ENCODE peak calls at places on chromosomes 11 and 22, in four cellular contexts. One of them, this sample, is unnamed.

GRCh38 chr11:1116666-1117390 is 40.9 kb upstream of the MUC5AC start:
- DNase-seq in nucleus accumbens: no peak
- DNase-seq in mucosa of gallbladder: no peak
- DNase-seq in HEK293T: no peak
- DNase-seq in this sample: no peak

GRCh38 chr11:133951484-133952198 is 5.1 kb downstream of the IGSF9B start:
- DNase-seq in nucleus accumbens: peak; percentile 21
- DNase-seq in mucosa of gallbladder: no peak
- DNase-seq in HEK293T: peak; percentile 54
- DNase-seq in this sample: no peak

GRCh38 chr11:103494491-103494890 is 385.3 kb downstream of the DYNC2H1 start:
- DNase-seq in mucosa of gallbladder: no peak
- DNase-seq in HEK293T: no peak
- DNase-seq in nucleus accumbens: no peak
- DNase-seq in this sample: no peak

GRCh38 chr22:25833676-25834075 is 91.7 kb downstream of the MYO18B start:
- DNase-seq in HEK293T: no peak
- DNase-seq in mucosa of gallbladder: no peak
- DNase-seq in nucleus accumbens: no peak
- DNase-seq in this sample: no peak

GRCh38 chr11:106468091-106468490 is 390.6 kb downstream of the AASDHPPT start:
- DNase-seq in mucosa of gallbladder: no peak
- DNase-seq in nucleus accumbens: no peak
- DNase-seq in HEK293T: no peak
- DNase-seq in this sample: no peak

GRCh38 chr11:27234043-27234668 is 128.9 kb downstream of the CCDC34 start:
- DNase-seq in nucleus accumbens: no peak
- DNase-seq in mucosa of gallbladder: no peak
- DNase-seq in HEK293T: peak; percentile 57
- DNase-seq in this sample: no peak

GRCh38 chr22:40204331-40205116 is 26.8 kb downstream of the TNRC6B start:
- DNase-seq in HEK293T: no peak
- DNase-seq in mucosa of gallbladder: no peak
- DNase-seq in nucleus accumbens: no peak
- DNase-seq in this sample: no peak

GRCh38 chr11:61816736-61817455 is at the start of gene FADS1:
- DNase-seq in HEK293T: peak; percentile 88
- DNase-seq in mucosa of gallbladder: peak; percentile 86
- DNase-seq in nucleus accumbens: peak; percentile 89
- DNase-seq in this sample: peak; percentile 99

GRCh38 chr11:66278396-66279091 is 569 bp downstream of the CNIH2 start:
- DNase-seq in nucleus accumbens: no peak
- DNase-seq in mucosa of gallbladder: no peak
- DNase-seq in HEK293T: no peak
- DNase-seq in this sample: no peak

GRCh38 chr11:70020336-70021214 is 57.5 kb upstream of the ANO1 start:
- DNase-seq in nucleus accumbens: no peak
- DNase-seq in mucosa of gallbladder: no peak
- DNase-seq in HEK293T: no peak
- DNase-seq in this sample: no peak

GRCh38 chr11:67013511-67014045 is 9.4 kb upstream of the SYT12 start:
- DNase-seq in HEK293T: no peak
- DNase-seq in nucleus accumbens: no peak
- DNase-seq in mucosa of gallbladder: no peak
- DNase-seq in this sample: no peak